ENCODE peak calls at places on chromosomes 6 and 20, in six cellular contexts. One of them, this sample, is unnamed.

GRCh38 chr6:139146317-139146726 is 11.4 kb downstream of the HECA start:
- DNase-seq in BJ: no peak
- DNase-seq in esophagus squamous epithelium: no peak
- DNase-seq in uterus: no peak
- DNase-seq in AG09309: no peak
- DNase-seq in stomach: no peak
- DNase-seq in this sample: no peak

GRCh38 chr6:37578104-37578503 is 78.4 kb upstream of the CCDC167 start:
- DNase-seq in BJ: no peak
- DNase-seq in esophagus squamous epithelium: no peak
- DNase-seq in uterus: no peak
- DNase-seq in AG09309: no peak
- DNase-seq in stomach: no peak
- DNase-seq in this sample: no peak

GRCh38 chr20:44646641-44647274 is 4.7 kb downstream of the ADA start:
- DNase-seq in BJ: no peak
- DNase-seq in esophagus squamous epithelium: no peak
- DNase-seq in uterus: no peak
- DNase-seq in AG09309: no peak
- DNase-seq in stomach: no peak
- DNase-seq in this sample: no peak

GRCh38 chr6:20438462-20439070 is 36.9 kb downstream of the E2F3 start:
- DNase-seq in BJ: no peak
- DNase-seq in esophagus squamous epithelium: no peak
- DNase-seq in uterus: no peak
- DNase-seq in AG09309: no peak
- DNase-seq in stomach: no peak
- DNase-seq in this sample: no peak

GRCh38 chr20:2692036-2692885 is at the start of gene EBF4:
- DNase-seq in BJ: no peak
- DNase-seq in esophagus squamous epithelium: no peak
- DNase-seq in uterus: peak
- DNase-seq in AG09309: no peak
- DNase-seq in stomach: peak
- DNase-seq in this sample: peak

GRCh38 chr20:34691838-34692237 is 12.3 kb upstream of the TP53INP2 start:
- DNase-seq in BJ: no peak
- DNase-seq in esophagus squamous epithelium: no peak
- DNase-seq in uterus: no peak
- DNase-seq in AG09309: no peak
- DNase-seq in stomach: no peak
- DNase-seq in this sample: no peak

GRCh38 chr20:49635171-49635570 is 67.2 kb upstream of the PTGIS start:
- DNase-seq in BJ: no peak
- DNase-seq in esophagus squamous epithelium: no peak
- DNase-seq in uterus: peak
- DNase-seq in AG09309: no peak
- DNase-seq in stomach: no peak
- DNase-seq in this sample: peak

GRCh38 chr6:122416825-122417224 is 17.4 kb downstream of the HSF2 start:
- DNase-seq in BJ: no peak
- DNase-seq in esophagus squamous epithelium: no peak
- DNase-seq in uterus: no peak
- DNase-seq in AG09309: no peak
- DNase-seq in stomach: no peak
- DNase-seq in this sample: no peak

GRCh38 chr20:731891-732560 is 36.3 kb downstream of the SLC52A3 start:
- DNase-seq in BJ: no peak
- DNase-seq in esophagus squamous epithelium: no peak
- DNase-seq in uterus: no peak
- DNase-seq in AG09309: no peak
- DNase-seq in stomach: no peak
- DNase-seq in this sample: no peak

GRCh38 chr20:63837134-63837429 is 6.0 kb upstream of the ZBTB46 start:
- DNase-seq in BJ: no peak
- DNase-seq in esophagus squamous epithelium: no peak
- DNase-seq in uterus: no peak
- DNase-seq in AG09309: no peak
- DNase-seq in stomach: no peak
- DNase-seq in this sample: no peak

GRCh38 chr6:146892613-146893401 is 294.0 kb downstream of the ADGB start:
- DNase-seq in BJ: peak
- DNase-seq in esophagus squamous epithelium: no peak
- DNase-seq in uterus: no peak
- DNase-seq in AG09309: peak
- DNase-seq in stomach: no peak
- DNase-seq in this sample: no peak

GRCh38 chr20:47258745-47259695 is 97.5 kb downstream of the ZMYND8 start:
- DNase-seq in BJ: no peak
- DNase-seq in esophagus squamous epithelium: no peak
- DNase-seq in uterus: no peak
- DNase-seq in AG09309: no peak
- DNase-seq in stomach: no peak
- DNase-seq in this sample: peak

GRCh38 chr6:123967900-123968299 is 164.2 kb downstream of the NKAIN2 start:
- DNase-seq in BJ: no peak
- DNase-seq in esophagus squamous epithelium: no peak
- DNase-seq in uterus: no peak
- DNase-seq in AG09309: no peak
- DNase-seq in stomach: no peak
- DNase-seq in this sample: no peak

GRCh38 chr6:119333707-119334295 is 15.8 kb downstream of the MAN1A1 start:
- DNase-seq in BJ: no peak
- DNase-seq in esophagus squamous epithelium: no peak
- DNase-seq in uterus: no peak
- DNase-seq in AG09309: no peak
- DNase-seq in stomach: no peak
- DNase-seq in this sample: no peak

GRCh38 chr6:3373597-3374203 is 83.2 kb downstream of the SLC22A23 start:
- DNase-seq in BJ: no peak
- DNase-seq in esophagus squamous epithelium: no peak
- DNase-seq in uterus: no peak
- DNase-seq in AG09309: no peak
- DNase-seq in stomach: no peak
- DNase-seq in this sample: no peak

GRCh38 chr20:10823585-10823984 is 149.8 kb upstream of the JAG1 start:
- DNase-seq in BJ: no peak
- DNase-seq in esophagus squamous epithelium: no peak
- DNase-seq in uterus: no peak
- DNase-seq in AG09309: no peak
- DNase-seq in stomach: no peak
- DNase-seq in this sample: no peak

DNA sequence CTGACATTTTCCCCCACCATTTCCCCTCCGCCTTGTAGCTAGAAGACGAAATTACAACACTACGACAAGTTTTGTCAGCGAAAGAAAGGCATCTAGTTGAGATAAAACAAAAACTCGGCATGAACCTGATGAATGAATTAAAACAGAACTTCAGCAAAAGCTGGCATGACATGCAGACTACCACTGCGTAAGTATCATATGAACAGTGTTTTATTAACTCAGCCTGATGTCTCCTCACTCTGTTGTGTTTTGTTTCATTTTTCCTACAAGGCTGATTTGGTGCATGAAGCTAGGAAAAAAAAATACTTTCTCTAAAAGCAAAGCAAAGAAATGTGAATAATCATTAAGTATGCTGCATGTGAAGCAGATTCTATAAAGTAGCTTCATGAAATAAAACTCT is 72.7 kb downstream of the HDDC2 start:
- DNase-seq in BJ: no peak
- DNase-seq in esophagus squamous epithelium: no peak
- DNase-seq in uterus: no peak
- DNase-seq in AG09309: no peak
- DNase-seq in stomach: no peak
- DNase-seq in this sample: no peak
- H3K4me3 ChIP-seq in BJ: no peak
- H3K4me3 ChIP-seq in esophagus squamous epithelium: no peak
- H3K4me3 ChIP-seq in uterus: no peak
- H3K4me3 ChIP-seq in AG09309: no peak
- H3K4me3 ChIP-seq in stomach: no peak
- H3K4me3 ChIP-seq in this sample: no peak

GRCh38 chr6:32152414-32153251 is 894 bp upstream of the PRRT1 start:
- DNase-seq in BJ: no peak
- DNase-seq in esophagus squamous epithelium: no peak
- DNase-seq in uterus: no peak
- DNase-seq in AG09309: no peak
- DNase-seq in stomach: peak
- DNase-seq in this sample: peak
- H3K4me3 ChIP-seq in BJ: peak
- H3K4me3 ChIP-seq in esophagus squamous epithelium: peak
- H3K4me3 ChIP-seq in uterus: peak
- H3K4me3 ChIP-seq in AG09309: peak
- H3K4me3 ChIP-seq in stomach: peak
- H3K4me3 ChIP-seq in this sample: peak

GRCh38 chr6:105881608-105882007 is 204.5 kb upstream of the PRDM1 start:
- DNase-seq in BJ: no peak
- DNase-seq in esophagus squamous epithelium: no peak
- DNase-seq in uterus: no peak
- DNase-seq in AG09309: no peak
- DNase-seq in stomach: no peak
- DNase-seq in this sample: no peak
- H3K4me3 ChIP-seq in BJ: no peak
- H3K4me3 ChIP-seq in esophagus squamous epithelium: no peak
- H3K4me3 ChIP-seq in uterus: no peak
- H3K4me3 ChIP-seq in AG09309: no peak
- H3K4me3 ChIP-seq in stomach: no peak
- H3K4me3 ChIP-seq in this sample: no peak

GRCh38 chr6:44311304-44311703 is 1.8 kb downstream of the AARS2 start:
- DNase-seq in BJ: no peak
- DNase-seq in esophagus squamous epithelium: no peak
- DNase-seq in uterus: no peak
- DNase-seq in AG09309: no peak
- DNase-seq in stomach: no peak
- DNase-seq in this sample: no peak
- H3K4me3 ChIP-seq in BJ: no peak
- H3K4me3 ChIP-seq in esophagus squamous epithelium: no peak
- H3K4me3 ChIP-seq in uterus: no peak
- H3K4me3 ChIP-seq in AG09309: no peak
- H3K4me3 ChIP-seq in stomach: no peak
- H3K4me3 ChIP-seq in this sample: no peak

GRCh38 chr6:10384064-10384317 is 30.9 kb downstream of the TFAP2A start:
- DNase-seq in BJ: no peak
- DNase-seq in esophagus squamous epithelium: no peak
- DNase-seq in uterus: no peak
- DNase-seq in AG09309: no peak
- DNase-seq in stomach: no peak
- DNase-seq in this sample: no peak

GRCh38 chr6:10383312-10384063 is 31.4 kb downstream of the TFAP2A start:
- DNase-seq in BJ: no peak
- DNase-seq in esophagus squamous epithelium: no peak
- DNase-seq in uterus: no peak
- DNase-seq in AG09309: no peak
- DNase-seq in stomach: no peak
- DNase-seq in this sample: no peak

GRCh38 chr6:10384719-10385511 is 30.0 kb downstream of the TFAP2A start:
- DNase-seq in BJ: no peak
- DNase-seq in esophagus squamous epithelium: no peak
- DNase-seq in uterus: no peak
- DNase-seq in AG09309: no peak
- DNase-seq in stomach: no peak
- DNase-seq in this sample: no peak

GRCh38 chr6:10385512-10386132 is 29.3 kb downstream of the TFAP2A start:
- DNase-seq in BJ: no peak
- DNase-seq in esophagus squamous epithelium: no peak
- DNase-seq in uterus: no peak
- DNase-seq in AG09309: no peak
- DNase-seq in stomach: no peak
- DNase-seq in this sample: no peak

DNA sequence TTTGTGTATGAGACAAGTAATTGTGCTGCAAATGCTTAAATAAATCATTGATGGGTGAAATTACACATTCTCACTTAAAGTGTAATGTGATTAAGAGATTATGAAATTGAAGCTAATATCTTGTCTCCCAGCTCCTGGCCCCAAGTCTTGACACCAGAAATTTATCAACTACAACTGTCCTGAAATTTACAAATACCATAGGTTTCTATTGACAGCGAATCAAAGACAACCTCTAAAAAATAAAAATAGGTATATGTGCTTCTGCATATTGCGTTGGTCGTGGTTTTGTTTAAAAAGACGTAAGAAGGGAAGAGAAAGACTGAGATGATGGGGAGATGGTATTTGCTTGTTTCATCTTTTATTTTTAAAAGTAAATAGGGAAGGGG is 30.5 kb downstream of the TFAP2A start:
- DNase-seq in BJ: no peak
- DNase-seq in esophagus squamous epithelium: no peak
- DNase-seq in uterus: no peak
- DNase-seq in AG09309: no peak
- DNase-seq in stomach: no peak
- DNase-seq in this sample: no peak
- H3K4me3 ChIP-seq in BJ: no peak
- H3K4me3 ChIP-seq in esophagus squamous epithelium: peak
- H3K4me3 ChIP-seq in uterus: no peak
- H3K4me3 ChIP-seq in AG09309: no peak
- H3K4me3 ChIP-seq in stomach: no peak
- H3K4me3 ChIP-seq in this sample: no peak

DNA sequence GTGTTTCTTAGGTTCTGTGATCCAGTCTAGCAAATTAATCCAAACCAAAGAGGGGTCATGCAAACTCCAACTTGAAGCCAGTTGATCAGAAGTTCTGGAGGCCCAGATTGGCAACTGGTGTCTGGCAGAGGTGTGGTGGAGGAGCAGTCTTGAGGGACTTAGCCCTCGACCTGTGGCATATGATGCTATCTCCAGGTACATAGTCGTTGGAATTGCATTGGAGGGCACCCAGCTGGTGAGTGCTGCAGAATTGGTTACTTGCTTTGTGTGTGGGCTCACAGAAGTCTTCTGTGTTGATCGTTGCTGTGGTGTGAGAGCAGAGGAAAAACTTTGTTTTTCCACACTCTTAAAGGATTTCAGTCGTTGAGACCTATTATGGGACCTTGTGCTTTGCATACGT is 7.7 kb downstream of the PANK2 start:
- DNase-seq in BJ: no peak
- DNase-seq in esophagus squamous epithelium: no peak
- DNase-seq in uterus: no peak
- DNase-seq in AG09309: no peak
- DNase-seq in stomach: no peak
- DNase-seq in this sample: no peak
- H3K4me3 ChIP-seq in BJ: no peak
- H3K4me3 ChIP-seq in esophagus squamous epithelium: no peak
- H3K4me3 ChIP-seq in uterus: no peak
- H3K4me3 ChIP-seq in AG09309: no peak
- H3K4me3 ChIP-seq in stomach: peak
- H3K4me3 ChIP-seq in this sample: no peak

This sample was measured in testis.